ENCODE peak calls at places on chromosomes 7 and 10, in seven cellular contexts. J is cardiac septum; X is Calu3; O is activated T-cell treated with anti-CD3 and anti-CD28 coated beads, Interleukin-2, amount 50 U/mL, for 72 hours; B is astrocyte of the hippocampus; A is EH; Z is NCI-H2029. R is an unnamed sample.

GRCh38 chr7:54841772-54842707 is 83.0 kb upstream of the SEC61G start:
- DNase-seq in X (peak), O (peak), A (peak), Z (no peak), B (peak), J (no peak), R (no peak)

GRCh38 chr7:93819699-93820098 is 70.9 kb downstream of the TFPI2 start:
- DNase-seq in X (no peak), O (no peak), J (no peak), B (no peak), Z (no peak), A (no peak), R (no peak)

GRCh38 chr7:39153647-39154046 is 175.9 kb downstream of the POU6F2 start:
- DNase-seq in B (no peak), A (no peak), Z (no peak), X (no peak), J (no peak), O (no peak), R (no peak)

GRCh38 chr10:112389147-112389822 is 15.4 kb downstream of the ACSL5 start:
- DNase-seq in J (no peak), Z (no peak), B (peak), A (peak), O (peak), X (peak), R (no peak)

GRCh38 chr7:71535616-71536015 is 403.7 kb downstream of the GALNT17 start:
- DNase-seq in O (no peak), Z (no peak), J (no peak), A (no peak), B (no peak), X (no peak), R (no peak)

GRCh38 chr10:59877191-59877671 is 29.1 kb downstream of the CCDC6 start:
- DNase-seq in B (peak), A (peak), J (no peak), X (no peak), Z (no peak), O (no peak), R (no peak)

GRCh38 chr10:15439381-15439837 is 68.3 kb upstream of the FAM171A1 start:
- DNase-seq in Z (no peak), B (peak), X (no peak), O (no peak), A (peak), J (no peak), R (no peak)

GRCh38 chr10:70537398-70538194 is 59.0 kb downstream of the PALD1 start:
- DNase-seq in J (no peak), B (peak), A (no peak), Z (no peak), O (peak), X (peak), R (no peak)

GRCh38 chr7:37211097-37211496 is 237.6 kb downstream of the ELMO1 start:
- DNase-seq in Z (no peak), O (no peak), J (no peak), X (no peak), A (peak), B (peak), R (no peak)

GRCh38 chr7:95861041-95861440 is 88.7 kb downstream of the DYNC1I1 start:
- DNase-seq in A (peak), Z (no peak), O (no peak), B (peak), J (no peak), X (no peak), R (no peak)

GRCh38 chr10:14131261-14131960 is 199.3 kb downstream of the FRMD4A start:
- DNase-seq in J (no peak), O (no peak), X (no peak), Z (no peak), B (peak), A (no peak), R (no peak)

GRCh38 chr7:84009051-84009450 is 185.5 kb downstream of the SEMA3A start:
- DNase-seq in Z (no peak), A (peak), X (no peak), J (no peak), B (no peak), O (no peak), R (no peak)

GRCh38 chr10:95363303-95363912 is 72.6 kb upstream of the PDLIM1 start:
- DNase-seq in O (peak), B (peak), X (peak), A (peak), Z (peak), J (no peak), R (no peak)

GRCh38 chr7:1733908-1734252 is 63.8 kb downstream of the ELFN1 start:
- DNase-seq in Z (no peak), B (no peak), J (no peak), O (no peak), X (no peak), A (no peak), R (no peak)

GRCh38 chr7:129831424-129832058 is 121.2 kb downstream of the UBE2H start:
- DNase-seq in A (peak), B (peak), Z (peak), J (no peak), X (no peak), O (no peak), R (peak)

GRCh38 chr7:24965831-24966708 is 13.9 kb downstream of the OSBPL3 start:
- DNase-seq in X (peak), B (peak), Z (peak), O (peak), J (no peak), A (no peak), R (no peak)

GRCh38 chr7:112069879-112070321 is 136.3 kb downstream of the DOCK4 start:
- DNase-seq in O (no peak), X (no peak), A (peak), Z (no peak), J (no peak), B (no peak), R (no peak)

GRCh38 chr7:12709731-12710502 is 22.5 kb downstream of the ARL4A start:
- DNase-seq in A (peak), B (peak), X (no peak), Z (no peak), O (no peak), J (no peak), R (no peak)

GRCh38 chr7:50721160-50721559 is 61.5 kb downstream of the GRB10 start:
- DNase-seq in O (no peak), A (no peak), Z (no peak), J (no peak), B (peak), X (no peak), R (no peak)

GRCh38 chr7:70647801-70648491 is 484.0 kb upstream of the GALNT17 start:
- DNase-seq in J (no peak), X (no peak), O (peak), Z (no peak), B (peak), A (peak), R (no peak)

GRCh38 chr7:127760436-127761031 is 108.5 kb downstream of the SND1 start:
- DNase-seq in Z (no peak), B (no peak), O (no peak), J (no peak), A (no peak), X (no peak), R (no peak)

GRCh38 chr10:129096340-129096984 is 370.6 kb upstream of the MGMT start:
- DNase-seq in A (no peak), X (no peak), O (no peak), B (peak), Z (no peak), J (no peak), R (no peak)

GRCh38 chr7:117193564-117193963 is 129.3 kb downstream of the WNT2 start:
- DNase-seq in O (no peak), A (peak), J (no peak), B (no peak), X (no peak), Z (no peak), R (no peak)

GRCh38 chr10:6407034-6407721 is 172.9 kb downstream of the PRKCQ start:
- DNase-seq in B (no peak), X (no peak), J (no peak), Z (no peak), A (no peak), O (no peak), R (no peak)

GRCh38 chr7:155644971-155645509 is 579 bp downstream of the RBM33 start:
- DNase-seq in J (no peak), O (peak), X (peak), Z (peak), B (peak), A (peak), R (no peak)

GRCh38 chr7:57354679-57355338 is 95.2 kb upstream of the ZNF716 start:
- DNase-seq in O (no peak), Z (no peak), X (no peak), J (no peak), A (no peak), B (no peak), R (no peak)

GRCh38 chr10:3755440-3756359 is 29.3 kb downstream of the KLF6 start:
- DNase-seq in B (peak), Z (no peak), O (peak), J (no peak), A (peak), X (no peak), R (no peak)

GRCh38 chr7:54331311-54331710 is 210.9 kb upstream of the VSTM2A start:
- DNase-seq in A (no peak), X (no peak), Z (no peak), O (no peak), B (no peak), J (no peak), R (no peak)

GRCh38 chr7:116802784-116803183 is 59.6 kb upstream of the CAPZA2 start:
- DNase-seq in X (peak), B (peak), Z (no peak), J (no peak), O (peak), A (peak), R (no peak)

GRCh38 chr10:70528726-70529362 is 50.3 kb downstream of the PALD1 start:
- DNase-seq in X (peak), O (no peak), J (no peak), Z (no peak), B (peak), A (peak), R (no peak)

GRCh38 chr10:100713859-100714565 is 31.4 kb upstream of the PAX2 start:
- DNase-seq in A (no peak), O (no peak), J (no peak), X (no peak), Z (no peak), B (no peak), R (peak)

GRCh38 chr7:33143996-33144718 is 14.8 kb downstream of the BBS9 start:
- DNase-seq in A (peak), B (peak), Z (no peak), X (peak), J (no peak), O (no peak), R (no peak)

GRCh38 chr10:75410135-75410787 is 8.7 kb upstream of the ZNF503 start:
- DNase-seq in X (no peak), J (no peak), Z (no peak), B (no peak), O (no peak), A (no peak), R (no peak)

GRCh38 chr7:88391247-88391646 is 84.6 kb upstream of the STEAP4 start:
- DNase-seq in O (no peak), J (no peak), Z (no peak), A (no peak), X (no peak), B (no peak), R (no peak)

R was measured in mesenteric fat pad.